ENCODE peak calls at places on chromosomes 4 and X, in four cellular contexts. W is neural progenitor cell, Y is omental fat pad, P is left lung. A is an unnamed sample.

GRCh38 chr4:85177092-85177491 is 210.6 kb upstream of the WDFY3 start:
- DNase-seq in W (no peak), Y (no peak), P (no peak), A (no peak)

GRCh38 chr4:169774466-169775445 is 17.0 kb upstream of the HPF1 start:
- DNase-seq in W (peak), Y (no peak), P (peak), A (no peak)

GRCh38 chr4:141347738-141348524 is 127.2 kb downstream of the ZNF330 start:
- DNase-seq in W (no peak), Y (no peak), P (no peak), A (no peak)

GRCh38 chrX:125236955-125237354 is 82.7 kb upstream of the TEX13C start:
- DNase-seq in W (no peak), Y (no peak), P (no peak), A (no peak)

GRCh38 chr4:134345249-134345648 is 143.7 kb upstream of the PABPC4L start:
- DNase-seq in W (no peak), Y (no peak), P (no peak), A (no peak)

GRCh38 chrX:39519213-39519544 is 578.6 kb downstream of the BCOR start:
- DNase-seq in W (no peak), Y (no peak), P (no peak), A (no peak)

GRCh38 chrX:15475486-15475885 is 17.6 kb downstream of the PIR start:
- DNase-seq in W (no peak), Y (no peak), P (no peak), A (no peak)

GRCh38 chr4:36288727-36289126 is 7.3 kb downstream of the DTHD1 start:
- DNase-seq in W (no peak), Y (no peak), P (no peak), A (no peak)

GRCh38 chr4:176333076-176333475 is 13.3 kb downstream of the SPCS3 start:
- DNase-seq in W (no peak), Y (no peak), P (no peak), A (no peak)

GRCh38 chr4:121177238-121178137 is 13.4 kb upstream of the TNIP3 start:
- DNase-seq in W (peak), Y (no peak), P (no peak), A (no peak)

GRCh38 chrX:123085311-123085940 is 98.7 kb upstream of the GRIA3 start:
- DNase-seq in W (peak), Y (no peak), P (no peak), A (no peak)

GRCh38 chr4:145130788-145131398 is 32.8 kb downstream of the ABCE1 start:
- DNase-seq in W (no peak), Y (no peak), P (no peak), A (no peak)

GRCh38 chr4:110612631-110613269 is 10.1 kb downstream of the PITX2 start:
- DNase-seq in W (no peak), Y (no peak), P (no peak), A (no peak)

GRCh38 chr4:102685768-102686167 is 75.0 kb downstream of the MANBA start:
- DNase-seq in W (no peak), Y (no peak), P (no peak), A (no peak)

GRCh38 chr4:3775011-3775410 is 8.8 kb downstream of the ADRA2C start:
- DNase-seq in W (no peak), Y (no peak), P (peak), A (no peak)

GRCh38 chr4:2390146-2390545 is 28.3 kb downstream of the ZFYVE28 start:
- DNase-seq in W (no peak), Y (no peak), P (no peak), A (no peak)

GRCh38 chr4:159444668-159445067 is 341.8 kb downstream of the RAPGEF2 start:
- DNase-seq in W (no peak), Y (no peak), P (no peak), A (no peak)
- TF ChIP-seq CTCF in W (no peak), Y (no peak), P (no peak), A (no peak)

GRCh38 chrX:128106630-128107029 is 54.4 kb upstream of the ACTRT1 start:
- DNase-seq in W (peak), Y (no peak), P (no peak), A (no peak)
- TF ChIP-seq CTCF in W (peak), Y (no peak), P (no peak), A (no peak)

GRCh38 chr4:128663325-128663724 is 146.2 kb upstream of the JADE1 start:
- DNase-seq in W (no peak), Y (no peak), P (no peak), A (no peak)
- TF ChIP-seq CTCF in W (no peak), Y (no peak), P (no peak), A (no peak)

GRCh38 chr4:162582180-162582579 is 418.4 kb upstream of the FSTL5 start:
- DNase-seq in W (no peak), Y (no peak), P (no peak), A (no peak)
- TF ChIP-seq CTCF in W (no peak), Y (no peak), P (no peak), A (no peak)

DNA sequence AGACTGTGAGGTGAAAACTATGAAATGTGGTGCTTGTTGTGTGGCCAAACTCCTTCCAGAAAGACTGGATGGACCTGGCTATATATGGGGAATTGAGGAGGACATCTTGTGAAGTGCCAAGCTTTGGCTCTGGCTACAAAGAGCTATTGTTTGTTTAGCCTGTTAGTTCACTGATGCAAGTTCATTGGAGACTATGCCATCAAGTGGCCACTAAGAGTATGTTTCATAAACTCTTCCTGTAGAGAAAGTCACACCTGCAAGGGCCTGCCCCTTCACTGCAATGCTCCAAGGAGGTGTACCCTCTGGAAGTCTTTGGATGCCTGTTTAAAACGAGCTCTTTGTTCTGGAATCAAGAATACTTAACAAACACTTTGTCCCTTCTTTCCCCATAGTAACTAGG is 382.0 kb downstream of the GABRG1 start:
- DNase-seq in W (peak), Y (no peak), P (no peak), A (no peak)
- TF ChIP-seq CTCF in W (no peak), Y (no peak), P (no peak), A (no peak)

GRCh38 chrX:136659174-136659573 is 11.2 kb downstream of the CD40LG start:
- DNase-seq in W (no peak), Y (no peak), P (no peak), A (no peak)
- TF ChIP-seq CTCF in W (no peak), Y (no peak), P (no peak), A (no peak)

DNA sequence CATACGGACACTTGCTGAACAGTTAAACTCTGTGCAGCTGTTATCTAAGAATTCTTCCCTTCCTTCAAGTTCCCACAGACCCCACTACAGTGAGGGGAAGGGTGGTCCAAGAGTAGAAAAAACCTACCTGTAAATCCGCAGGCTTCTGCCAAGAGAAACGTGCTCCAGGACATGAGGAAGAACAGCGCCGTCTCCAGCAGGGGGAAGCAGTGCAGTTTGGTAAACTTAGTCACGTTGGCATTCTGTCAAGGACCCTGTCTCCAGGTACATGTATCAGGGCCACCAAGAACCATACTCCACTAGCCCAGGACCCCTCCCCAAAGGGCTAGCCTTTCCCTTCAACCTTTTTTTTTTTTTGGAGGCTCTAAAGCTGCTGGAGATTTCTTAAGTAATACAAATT is 79.9 kb downstream of the CHST7 start:
- DNase-seq in W (peak), Y (no peak), P (no peak), A (no peak)
- TF ChIP-seq CTCF in W (peak), Y (no peak), P (no peak), A (no peak)

A was measured in mesothelial cell of epicardium.